ENCODE peak calls at places on chromosomes 12 and 14, in four cellular contexts. L is HepG2, Q is GM12878, J is K562. P is an unnamed sample.

GRCh38 chr12:57477710-57478681 is 1.7 kb downstream of the ARHGAP9 start:
- DNase-seq in L (no peak), J (peak; percentile 49), Q (peak; percentile 41), P (no peak)

GRCh38 chr12:91991397-91992187 is 154.1 kb downstream of the BTG1 start:
- DNase-seq in L (no peak), Q (peak; percentile 32), J (no peak), P (no peak)

GRCh38 chr14:104794099-104794498 is 1.4 kb downstream of the AKT1 start:
- DNase-seq in J (peak; percentile 70), Q (no peak), L (peak; percentile 57), P (peak; percentile 92)

GRCh38 chr12:27814411-27814810 is 34.4 kb upstream of the MANSC4 start:
- DNase-seq in J (no peak), L (no peak), Q (no peak), P (no peak)

GRCh38 chr12:125386652-125387051 is 321.4 kb downstream of the AACS start:
- DNase-seq in Q (no peak), J (no peak), L (no peak), P (no peak)

GRCh38 chr14:51462706-51463105 is 189.0 kb upstream of the FRMD6 start:
- DNase-seq in Q (no peak), L (no peak), J (no peak), P (no peak)

GRCh38 chr12:8948711-8949524 is 527 bp downstream of the M6PR start:
- DNase-seq in L (peak; percentile 7), J (no peak), Q (no peak), P (peak; percentile 15)

GRCh38 chr12:131384544-131384855 is 326.4 kb upstream of the SFSWAP start:
- DNase-seq in J (no peak), L (no peak), Q (no peak), P (no peak)

GRCh38 chr14:37230551-37231194 is 32.9 kb downstream of the MIPOL1 start:
- DNase-seq in Q (no peak), L (peak; percentile 90), J (peak; percentile 39), P (peak; percentile 39)

GRCh38 chr12:103578926-103579325 is 8.1 kb upstream of the STAB2 start:
- DNase-seq in L (no peak), Q (no peak), J (no peak), P (no peak)

GRCh38 chr14:24150567-24150966 is 3.3 kb downstream of the RNF31 start:
- DNase-seq in L (no peak), Q (no peak), J (no peak), P (no peak)

GRCh38 chr12:124742111-124742510 is 121.6 kb downstream of the SCARB1 start:
- DNase-seq in Q (no peak), J (no peak), L (no peak), P (no peak)

GRCh38 chr12:51246254-51246853 is 7.7 kb downstream of the DAZAP2 start:
- DNase-seq in L (no peak), J (peak; percentile 25), Q (no peak), P (no peak)

GRCh38 chr12:121803861-121804416 is at the start of gene SETD1B:
- DNase-seq in J (peak; percentile 33), L (no peak), Q (no peak), P (no peak)

GRCh38 chr14:68888025-68888850 is 90.9 kb downstream of the ACTN1 start:
- DNase-seq in Q (no peak), L (no peak), J (no peak), P (no peak)

GRCh38 chr14:101623685-101624444 is 62.6 kb downstream of the DIO3 start:
- DNase-seq in J (no peak), Q (no peak), L (no peak), P (no peak)

GRCh38 chr12:50246873-50247612 is 36.3 kb downstream of the LIMA1 start:
- DNase-seq in L (peak; percentile 59), J (peak; percentile 75), Q (peak; percentile 62), P (peak; percentile 12)

GRCh38 chr14:54309615-54310014 is 87.2 kb upstream of the CDKN3 start:
- DNase-seq in Q (no peak), L (no peak), J (no peak), P (no peak)

GRCh38 chr12:89208661-89209096 is 143.6 kb downstream of the DUSP6 start:
- DNase-seq in Q (no peak), L (no peak), J (no peak), P (no peak)

GRCh38 chr12:9867531-9867930 is 1.6 kb downstream of the CLEC2B start:
- DNase-seq in L (no peak), Q (no peak), J (no peak), P (no peak)

GRCh38 chr14:85535916-85536834 is 6.2 kb downstream of the FLRT2 start:
- DNase-seq in L (peak; percentile 12), J (no peak), Q (no peak), P (no peak)

GRCh38 chr12:132354211-132354981 is 25.0 kb upstream of the GALNT9 start:
- DNase-seq in Q (no peak), L (no peak), J (no peak), P (no peak)

GRCh38 chr14:85529803-85530574 is at the start of gene FLRT2:
- DNase-seq in Q (no peak), L (no peak), J (no peak), P (no peak)

GRCh38 chr12:28941248-28941647 is 207.8 kb upstream of the FAR2 start:
- DNase-seq in L (no peak), Q (no peak), J (no peak), P (no peak)

GRCh38 chr12:124751654-124752355 is 111.9 kb downstream of the SCARB1 start:
- DNase-seq in Q (no peak), L (no peak), J (no peak), P (no peak)

GRCh38 chr12:4011597-4011996 is 138.4 kb upstream of the PARP11 start:
- DNase-seq in Q (no peak), L (peak; percentile 98), J (no peak), P (no peak)

GRCh38 chr14:59354666-59355065 is 110.5 kb downstream of the GPR135 start:
- DNase-seq in Q (no peak), L (no peak), J (no peak), P (no peak)

GRCh38 chr12:76246611-76247010 is 101.6 kb downstream of the BBS10 start:
- DNase-seq in L (no peak), J (no peak), Q (no peak), P (no peak)

GRCh38 chr14:58082491-58083098 is 69.4 kb downstream of the ARMH4 start:
- DNase-seq in J (peak; percentile 4), L (no peak), Q (no peak), P (no peak)

DNA sequence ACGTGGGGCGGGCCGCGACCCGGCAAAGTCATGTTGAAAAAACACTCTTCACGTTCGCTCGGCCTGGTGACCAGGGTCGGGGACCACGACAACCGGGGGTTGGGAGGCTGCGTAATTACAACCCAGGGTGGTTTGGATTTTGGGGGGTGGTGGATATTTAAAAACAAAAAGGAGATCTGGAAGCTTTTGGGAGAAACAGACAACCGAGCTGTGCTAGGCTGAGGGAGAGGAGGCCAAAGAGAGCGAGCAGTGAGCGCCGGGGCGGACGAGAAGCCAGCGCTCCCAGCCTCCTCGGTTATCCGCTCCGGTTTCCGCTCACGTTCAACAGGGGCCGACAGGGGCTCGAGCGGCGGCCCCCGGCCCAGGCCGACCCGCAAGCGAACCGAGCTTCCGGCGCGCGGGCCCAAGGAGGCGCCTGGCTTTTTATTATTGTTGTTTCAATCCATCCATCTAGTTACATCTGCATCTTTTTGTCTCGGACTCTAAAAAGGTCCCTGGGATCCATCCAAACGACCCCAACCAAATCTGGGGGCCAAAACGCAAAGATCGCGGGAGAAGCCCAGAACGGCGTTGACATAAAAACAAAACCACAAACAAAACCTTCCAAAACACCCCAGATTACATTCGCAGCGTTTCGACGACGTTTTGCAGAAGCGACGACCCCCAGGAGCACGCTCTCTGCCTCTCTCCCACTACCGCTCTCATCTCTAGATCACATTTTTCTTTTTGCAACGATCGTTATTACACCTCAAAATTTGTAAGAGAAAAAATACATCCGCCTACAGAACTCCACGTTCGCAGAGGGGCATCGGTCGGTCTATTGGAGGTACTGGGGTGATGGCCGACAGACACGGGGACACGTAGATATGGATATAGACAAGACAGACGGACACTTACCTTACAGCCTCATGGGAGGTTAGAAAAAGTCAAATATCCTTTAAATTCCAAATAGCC is 740 bp downstream of the OTX2 start:
- DNase-seq in J (no peak), Q (no peak), L (no peak), P (no peak)
- TF ChIP-seq TARDBP in J (no peak), Q (no peak), L (no peak), P (no peak)

GRCh38 chr12:12837025-12837872 is 24.1 kb downstream of the DDX47 start:
- DNase-seq in Q (no peak), J (peak; percentile 54), L (peak; percentile 37), P (peak; percentile 65)

GRCh38 chr12:12839886-12840285 is 26.7 kb downstream of the DDX47 start:
- DNase-seq in J (no peak), L (no peak), Q (no peak), P (peak; percentile 63)

GRCh38 chr12:12839003-12839395 is 25.9 kb downstream of the DDX47 start:
- DNase-seq in J (no peak), Q (no peak), L (no peak), P (no peak)

GRCh38 chr12:12836571-12836970 is 23.4 kb downstream of the DDX47 start:
- DNase-seq in Q (no peak), L (no peak), J (no peak), P (no peak)

GRCh38 chr12:12835378-12836145 is 22.4 kb downstream of the DDX47 start:
- DNase-seq in Q (no peak), J (peak; percentile 13), L (no peak), P (no peak)
- TF ChIP-seq SP1 in Q (no peak), J (no peak), L (no peak), P (no peak)

GRCh38 chr12:71865757-71866536 is 26.4 kb downstream of the TBC1D15 start:
- DNase-seq in L (no peak), J (no peak), Q (no peak), P (peak; percentile 6)
- TF ChIP-seq TARDBP in L (no peak), J (no peak), Q (no peak), P (no peak)

DNA sequence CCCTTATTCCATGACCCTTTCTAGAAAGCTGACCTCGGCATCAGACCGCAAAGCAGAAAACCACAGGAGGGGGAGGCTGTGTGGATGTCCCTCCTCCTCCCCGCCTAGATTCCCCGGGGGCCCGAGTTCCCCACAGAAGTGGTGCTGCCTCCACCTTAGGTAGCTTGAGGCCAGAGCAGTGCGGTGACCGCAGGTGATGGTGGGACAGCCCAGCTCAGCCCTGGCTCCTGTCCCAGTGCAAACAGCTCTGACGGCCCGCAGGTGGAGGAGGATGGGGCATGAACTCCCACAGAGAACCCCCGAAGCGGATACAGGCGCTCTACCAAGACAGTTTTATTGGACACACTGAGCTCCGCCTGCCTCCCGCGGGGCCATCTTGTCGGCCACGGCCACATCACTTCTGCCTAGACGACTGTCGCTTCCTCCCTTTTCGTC is 19.5 kb downstream of the ARL6IP4 start:
- DNase-seq in L (no peak), Q (no peak), J (peak; percentile 43), P (no peak)
- TF ChIP-seq SP1 in L (no peak), Q (no peak), J (no peak), P (no peak)

DNA sequence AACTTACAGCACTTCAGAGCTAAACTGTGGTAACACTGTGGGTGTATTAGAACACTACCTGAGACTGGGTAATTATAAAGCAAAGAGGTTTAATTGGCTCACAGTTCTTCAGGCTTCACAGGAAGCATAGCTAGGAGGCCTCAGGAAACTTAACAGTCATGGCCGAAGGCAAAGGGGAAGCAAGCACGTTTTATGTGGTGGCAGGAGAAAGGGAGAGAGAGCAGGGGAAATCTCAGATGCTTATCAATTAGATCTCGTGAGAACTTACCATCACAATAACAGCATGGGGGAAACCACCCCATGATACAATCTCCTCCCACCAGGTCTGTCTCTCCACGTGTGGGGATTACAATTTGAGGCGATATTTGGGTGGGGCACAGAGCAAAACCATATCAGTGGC is 512.6 kb downstream of the RERGL start:
- DNase-seq in Q (no peak), L (no peak), J (no peak), P (no peak)
- TF ChIP-seq TARDBP in Q (no peak), L (no peak), J (no peak), P (no peak)

GRCh38 chr12:96516472-96517417 is 27.4 kb downstream of the CFAP54 start:
- DNase-seq in Q (peak; percentile 95), J (peak; percentile 47), L (peak; percentile 43), P (peak; percentile 55)
- TF ChIP-seq SP1 in Q (no peak), J (no peak), L (no peak), P (no peak)

P was measured in HEK293T.